ENCODE peak calls at places on chromosomes 5 and 9, in seven cellular contexts. O is NCI-H2171; F is right atrium auricular region; U is upper lobe of right lung; X is T-cell; M is RCC 7860; J is stimulated activated CD4-positive, alpha-beta T cell treated with anti-CD3 and anti-CD28 coated beads, Interleukin-4, amount 100 ng/mL, for 24 hours. T is an unnamed sample.

GRCh38 chr5:127826011-127826410 is 122.8 kb downstream of the CCDC192 start:
- DNase-seq in O (no peak), F (no peak), U (no peak), X (no peak), M (no peak), J (no peak), T (no peak)

GRCh38 chr5:39760385-39761198 is 335.8 kb upstream of the DAB2 start:
- DNase-seq in O (no peak), F (peak), U (no peak), X (no peak), M (peak), J (no peak), T (no peak)

GRCh38 chr5:179608131-179608581 is 15.3 kb downstream of the HNRNPH1 start:
- DNase-seq in O (peak), F (no peak), U (peak), X (peak), M (no peak), J (no peak), T (peak)

GRCh38 chr5:91434348-91434747 is 51.2 kb upstream of the ARRDC3 start:
- DNase-seq in O (no peak), F (no peak), U (no peak), X (peak), M (no peak), J (peak), T (peak)

GRCh38 chr5:176394096-176394495 is 5.5 kb downstream of the HIGD2A start:
- DNase-seq in O (no peak), F (no peak), U (no peak), X (no peak), M (no peak), J (no peak), T (no peak)

GRCh38 chr5:129966071-129966470 is 61.8 kb downstream of the CHSY3 start:
- DNase-seq in O (no peak), F (no peak), U (no peak), X (no peak), M (no peak), J (no peak), T (no peak)

GRCh38 chr9:136116360-136117098 is 2.1 kb downstream of the TMEM250 start:
- DNase-seq in O (no peak), F (no peak), U (no peak), X (no peak), M (no peak), J (no peak), T (no peak)

GRCh38 chr9:123421801-123422455 is 65.9 kb downstream of the CRB2 start:
- DNase-seq in O (no peak), F (no peak), U (peak), X (no peak), M (no peak), J (no peak), T (no peak)

GRCh38 chr9:105244996-105245719 is 707 bp downstream of the SLC44A1 start:
- DNase-seq in O (peak), F (no peak), U (peak), X (peak), M (no peak), J (peak), T (peak)

GRCh38 chr9:115395511-115396021 is 277.6 kb upstream of the TNC start:
- DNase-seq in O (no peak), F (no peak), U (no peak), X (no peak), M (no peak), J (no peak), T (no peak)

GRCh38 chr5:35146386-35146785 is 83.9 kb downstream of the PRLR start:
- DNase-seq in O (no peak), F (no peak), U (no peak), X (no peak), M (no peak), J (no peak), T (no peak)

GRCh38 chr9:130265431-130266235 is at the start of gene HMCN2:
- DNase-seq in O (no peak), F (no peak), U (no peak), X (no peak), M (no peak), J (no peak), T (no peak)

GRCh38 chr9:69996947-69997346 is 46.7 kb upstream of the MAMDC2 start:
- DNase-seq in O (no peak), F (no peak), U (no peak), X (no peak), M (no peak), J (no peak), T (no peak)

GRCh38 chr9:93108301-93109041 is 12.5 kb downstream of the CARD19 start:
- DNase-seq in O (no peak), F (no peak), U (peak), X (no peak), M (no peak), J (peak), T (peak)